ENCODE peak calls at places on chromosomes 2 and 18, in four cellular contexts. K, U, Z and Q are unnamed samples.

GRCh38 chr2:177466337-177467195 is 74.0 kb downstream of the AGPS start:
- DNase-seq in K (no peak), U (peak; percentile 26), Z (no peak), Q (no peak)

GRCh38 chr2:104502904-104503303 is 351.0 kb upstream of the POU3F3 start:
- DNase-seq in U (no peak), K (no peak), Z (no peak), Q (no peak)

GRCh38 chr18:48943736-48944527 is 6.8 kb downstream of the SMAD7 start:
- DNase-seq in Z (no peak), U (no peak), K (no peak), Q (no peak)

GRCh38 chr2:172345951-172346555 is 81.3 kb upstream of the ITGA6 start:
- DNase-seq in Z (no peak), U (no peak), K (no peak), Q (no peak)

GRCh38 chr18:55780591-55781071 is 192.6 kb upstream of the TCF4 start:
- DNase-seq in Z (no peak), U (no peak), K (no peak), Q (no peak)

GRCh38 chr2:170743530-170744239 is 26.5 kb upstream of the ERICH2 start:
- DNase-seq in Z (no peak), K (no peak), U (no peak), Q (no peak)

GRCh38 chr2:126782648-126783047 is 116.0 kb upstream of the TEX51 start:
- DNase-seq in U (no peak), Z (no peak), K (no peak), Q (no peak)

GRCh38 chr18:49100226-49100968 is 149.6 kb upstream of the SMAD7 start:
- DNase-seq in K (peak; percentile 65), Z (no peak), U (no peak), Q (no peak)

GRCh38 chr2:101476605-101477208 is 1.8 kb upstream of the RFX8 start:
- DNase-seq in U (no peak), Z (no peak), K (peak; percentile 23), Q (no peak)

GRCh38 chr2:207045531-207045930 is 106.2 kb downstream of the CPO start:
- DNase-seq in U (no peak), Z (no peak), K (no peak), Q (no peak)

GRCh38 chr2:25032094-25032493 is 9.8 kb upstream of the EFR3B start:
- DNase-seq in Z (no peak), K (no peak), U (no peak), Q (no peak)

GRCh38 chr2:1455466-1455865 is 42.2 kb downstream of the TPO start:
- DNase-seq in K (no peak), Z (no peak), U (no peak), Q (no peak)

GRCh38 chr2:67453365-67453764 is 56.2 kb downstream of the ETAA1 start:
- DNase-seq in U (no peak), K (no peak), Z (no peak), Q (no peak)

GRCh38 chr2:217954971-217955740 is 47.6 kb downstream of the TNS1 start:
- DNase-seq in Z (no peak), U (no peak), K (no peak), Q (no peak)

GRCh38 chr18:44871771-44872170 is 191.1 kb downstream of the SETBP1 start:
- DNase-seq in K (no peak), U (no peak), Z (no peak), Q (no peak)

GRCh38 chr18:11324510-11324909 is 175.1 kb upstream of the PIEZO2 start:
- DNase-seq in Z (no peak), K (no peak), U (no peak), Q (no peak)

DNA sequence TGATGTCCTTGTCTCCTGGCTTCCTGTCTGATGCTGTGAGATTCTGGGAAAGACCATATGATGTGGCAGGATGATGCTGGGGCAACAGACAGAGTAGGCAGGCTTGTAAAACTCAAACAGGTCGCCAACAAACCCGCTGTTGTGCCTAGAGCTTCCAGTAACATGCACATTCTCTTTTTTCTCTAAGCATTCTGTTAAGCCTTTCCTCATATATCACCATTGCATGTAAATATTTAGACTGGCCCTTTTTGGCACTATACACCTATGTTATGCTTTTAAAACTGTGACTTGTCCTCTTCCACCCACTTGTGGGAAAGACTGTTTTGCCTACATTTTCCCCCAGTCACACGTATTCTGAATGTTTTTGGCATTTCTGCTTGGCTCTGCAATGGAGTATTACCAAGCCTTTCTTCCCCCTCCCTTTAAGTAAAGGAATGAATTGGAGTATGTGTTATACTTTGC is 250.4 kb upstream of the TANK start:
- DNase-seq in K (no peak), Z (no peak), U (no peak), Q (no peak)
- TF ChIP-seq ATF2 in K (no peak), Z (no peak), U (no peak), Q (no peak)

GRCh38 chr18:9854801-9855676 is 30.7 kb upstream of the TXNDC2 start:
- DNase-seq in Z (no peak), K (peak; percentile 81), U (no peak), Q (no peak)
- TF ChIP-seq ATF2 in Z (no peak), K (no peak), U (no peak), Q (no peak)

GRCh38 chr2:197075754-197076337 is 149.3 kb upstream of the PGAP1 start:
- DNase-seq in K (peak; percentile 10), Z (no peak), U (peak; percentile 26), Q (no peak)
- TF ChIP-seq ATF2 in K (no peak), Z (no peak), U (no peak), Q (no peak)

DNA sequence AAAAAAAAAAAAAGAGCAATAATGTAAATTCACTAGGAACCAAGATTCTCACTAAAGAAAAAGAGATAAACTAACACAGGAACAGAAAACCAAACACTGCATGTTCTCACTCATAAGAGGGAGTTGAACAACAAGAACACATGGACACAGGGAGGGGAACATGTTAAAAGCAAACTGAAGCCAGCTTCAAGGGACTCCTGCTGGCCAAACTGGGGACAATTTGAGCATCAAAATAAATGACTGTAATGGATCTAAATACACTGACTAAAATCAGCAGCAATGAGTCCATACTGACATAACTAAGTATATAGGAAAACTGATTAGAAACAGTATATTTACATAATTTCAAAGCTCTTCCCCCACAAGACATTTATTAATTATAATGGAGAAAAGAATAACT is 73.0 kb downstream of the FARSB start:
- DNase-seq in K (peak; percentile 23), Z (no peak), U (no peak), Q (no peak)
- TF ChIP-seq ATF2 in K (no peak), Z (no peak), U (no peak), Q (no peak)

GRCh38 chr2:26646986-26647672 is 6.0 kb upstream of the CIB4 start:
- DNase-seq in K (no peak), U (no peak), Z (no peak), Q (peak; percentile 45)
- TF ChIP-seq ATF2 in K (no peak), U (no peak), Z (no peak), Q (no peak)

DNA sequence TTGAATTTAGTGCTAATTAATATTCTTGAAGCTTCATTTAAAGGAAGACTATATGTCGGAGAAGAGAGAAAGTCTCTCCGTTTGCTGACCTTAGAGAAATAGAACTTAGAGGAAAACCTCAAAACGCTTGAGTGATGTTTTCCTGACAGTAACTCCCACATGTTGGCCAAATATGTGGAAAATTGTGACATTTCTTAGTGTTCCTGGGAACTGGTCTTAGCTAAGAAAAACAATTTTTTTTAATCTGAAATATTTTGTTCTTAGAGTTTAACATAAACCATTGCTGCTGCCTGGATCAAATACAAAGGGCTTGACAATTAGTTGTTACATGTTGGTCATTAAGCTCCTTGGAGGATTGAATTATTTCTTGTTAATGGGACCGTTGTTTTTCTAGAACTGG is 16.3 kb downstream of the DYNC2LI1 start:
- DNase-seq in U (no peak), K (no peak), Z (no peak), Q (no peak)
- TF ChIP-seq ATF2 in U (no peak), K (no peak), Z (no peak), Q (no peak)

GRCh38 chr2:127862228-127862627 is 4.3 kb upstream of the POLR2D start:
- DNase-seq in U (no peak), K (no peak), Z (no peak), Q (no peak)

GRCh38 chr2:127859712-127860085 is 1.7 kb upstream of the POLR2D start:
- DNase-seq in K (peak; percentile 54), Z (no peak), U (peak; percentile 85), Q (peak; percentile 85)

GRCh38 chr2:127853667-127854066 is 4.3 kb downstream of the POLR2D start:
- DNase-seq in Z (no peak), U (no peak), K (no peak), Q (no peak)

GRCh38 chr2:127852388-127852787 is 5.6 kb downstream of the POLR2D start:
- DNase-seq in U (no peak), Z (no peak), K (no peak), Q (no peak)

DNA sequence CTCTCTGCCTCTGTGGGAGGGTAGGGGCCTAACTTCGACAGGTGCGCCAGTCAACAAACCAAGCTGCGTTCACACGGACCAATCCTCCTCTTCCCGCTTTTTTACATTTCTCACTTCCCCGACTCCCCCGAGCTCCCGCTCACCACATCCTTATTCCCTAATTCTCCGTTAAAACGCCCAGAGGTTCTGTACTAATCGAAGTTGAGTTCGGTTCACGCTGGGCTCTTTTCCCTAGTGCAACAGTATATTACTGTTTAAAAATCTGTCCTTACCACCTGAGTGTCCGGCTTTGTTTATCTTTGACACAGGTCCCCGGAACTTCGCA is 499 bp downstream of the POLR2D start:
- DNase-seq in K (no peak), U (peak; percentile 23), Z (no peak), Q (no peak)
- TF ChIP-seq ATF2 in K (no peak), U (no peak), Z (no peak), Q (no peak)

GRCh38 chr2:182360663-182361260 is 66.1 kb downstream of the PDE1A start:
- DNase-seq in K (no peak), U (no peak), Z (no peak), Q (no peak)

GRCh38 chr2:182358601-182359000 is 68.2 kb downstream of the PDE1A start:
- DNase-seq in U (no peak), Z (no peak), K (no peak), Q (no peak)

GRCh38 chr2:182360012-182360662 is 66.7 kb downstream of the PDE1A start:
- DNase-seq in U (no peak), K (no peak), Z (no peak), Q (no peak)

GRCh38 chr2:182361477-182361876 is 65.4 kb downstream of the PDE1A start:
- DNase-seq in K (no peak), U (no peak), Z (no peak), Q (no peak)

GRCh38 chr2:182359027-182360011 is 67.5 kb downstream of the PDE1A start:
- DNase-seq in U (no peak), K (no peak), Z (no peak), Q (no peak)
- TF ChIP-seq ATF2 in U (no peak), K (no peak), Z (no peak), Q (no peak)

DNA sequence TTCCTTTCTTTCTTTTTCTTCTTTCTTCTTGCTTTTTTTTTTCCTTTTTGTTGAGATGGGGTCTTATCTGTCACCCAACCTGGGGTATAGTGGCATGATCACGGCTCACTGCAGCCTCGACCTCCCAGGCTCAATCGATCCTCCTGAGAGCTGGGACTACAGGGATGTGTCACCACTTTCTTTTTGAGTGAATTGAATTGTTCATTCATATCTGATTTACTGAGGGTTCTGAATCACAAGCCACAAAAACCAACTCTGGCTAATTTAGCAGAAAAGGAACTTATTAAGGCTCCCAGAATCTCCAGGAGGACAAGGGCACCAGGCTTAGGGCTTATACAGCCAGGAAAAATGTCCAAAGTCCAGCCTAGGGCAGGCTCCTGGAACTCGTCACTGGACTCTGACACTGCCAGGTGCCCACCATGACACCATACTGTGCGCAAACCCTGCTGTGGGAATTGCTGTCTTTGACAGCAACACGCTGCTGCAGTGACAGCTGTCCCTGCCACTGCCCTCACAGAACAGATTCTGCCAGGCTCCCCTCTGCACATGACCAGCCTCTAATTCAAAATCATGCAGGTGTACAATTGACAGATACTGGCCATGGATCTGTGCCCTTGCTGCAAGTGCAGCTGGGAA is 42.9 kb upstream of the EML6 start:
- DNase-seq in U (no peak), Z (peak; percentile 77), K (no peak), Q (no peak)
- TF ChIP-seq ATF2 in U (no peak), Z (peak; percentile 85), K (no peak), Q (no peak)